ENCODE peak calls at places on chromosomes 2 and 18, in six cellular contexts. U is astrocyte of the cerebellum, Z is AG09319, B is foreskin fibroblast, M is tibial artery, X is heart right ventricle. Q is an unnamed sample.

GRCh38 chr2:153386481-153386891 is 92.1 kb downstream of the RPRM start:
- DNase-seq in U (peak), M (no peak), X (no peak), B (no peak), Z (no peak), Q (peak)

GRCh38 chr2:103153580-103153979 is 391.7 kb downstream of the TMEM182 start:
- DNase-seq in U (peak), M (no peak), B (no peak), Z (no peak), X (no peak), Q (no peak)

GRCh38 chr2:113206251-113206650 is 32.5 kb downstream of the PSD4 start:
- DNase-seq in M (peak), B (no peak), U (no peak), X (no peak), Z (no peak), Q (no peak)

GRCh38 chr18:7855671-7856070 is 288.6 kb downstream of the PTPRM start:
- DNase-seq in Z (no peak), U (no peak), X (no peak), B (no peak), M (no peak), Q (no peak)

GRCh38 chr2:73931531-73932500 is 5.1 kb downstream of the DGUOK start:
- DNase-seq in U (no peak), Z (no peak), X (no peak), B (peak), M (no peak), Q (no peak)

GRCh38 chr18:33928226-33928625 is 296.5 kb downstream of the NOL4 start:
- DNase-seq in X (no peak), M (no peak), B (no peak), Z (no peak), U (peak), Q (no peak)

GRCh38 chr18:48854780-48855179 is 96.0 kb downstream of the SMAD7 start:
- DNase-seq in Z (no peak), M (no peak), U (no peak), X (no peak), B (no peak), Q (no peak)

GRCh38 chr2:43193652-43193995 is 32.8 kb downstream of the ZFP36L2 start:
- DNase-seq in Z (no peak), B (no peak), M (no peak), U (no peak), X (no peak), Q (no peak)

GRCh38 chr2:213317929-213318328 is 33.7 kb downstream of the SPAG16 start:
- DNase-seq in X (no peak), U (peak), M (no peak), B (peak), Z (peak), Q (no peak)

GRCh38 chr2:94984964-94985575 is 40.4 kb upstream of the MAL start:
- DNase-seq in X (no peak), Z (no peak), B (no peak), U (no peak), M (no peak), Q (no peak)

GRCh38 chr2:177275671-177276070 is 11.1 kb upstream of the NFE2L2 start:
- DNase-seq in U (peak), M (no peak), B (no peak), Z (no peak), X (no peak), Q (no peak)

GRCh38 chr2:48725696-48726494 is 29.6 kb downstream of the LHCGR start:
- DNase-seq in M (no peak), Z (no peak), U (no peak), X (no peak), B (no peak), Q (no peak)

GRCh38 chr2:39881494-39881893 is 102.4 kb upstream of the THUMPD2 start:
- DNase-seq in U (no peak), B (peak), X (no peak), Z (no peak), M (no peak), Q (no peak)

GRCh38 chr2:231655494-231656408 is 52.6 kb upstream of the PTMA start:
- DNase-seq in Z (no peak), U (no peak), B (no peak), X (no peak), M (no peak), Q (no peak)

GRCh38 chr2:38099096-38099997 is 23.4 kb upstream of the CYP1B1 start:
- DNase-seq in X (no peak), B (no peak), U (no peak), M (no peak), Z (no peak), Q (no peak)

GRCh38 chr2:34241905-34242740 is 643.0 kb upstream of the FAM98A start:
- DNase-seq in Z (no peak), B (no peak), M (no peak), X (no peak), U (no peak), Q (no peak)

GRCh38 chr2:110124038-110124825 is 8.6 kb upstream of the MALL start:
- DNase-seq in M (no peak), X (no peak), B (no peak), Z (no peak), U (no peak), Q (no peak)
- TF ChIP-seq CTCF in M (no peak), X (no peak), B (no peak), Z (no peak), U (no peak), Q (no peak)

DNA sequence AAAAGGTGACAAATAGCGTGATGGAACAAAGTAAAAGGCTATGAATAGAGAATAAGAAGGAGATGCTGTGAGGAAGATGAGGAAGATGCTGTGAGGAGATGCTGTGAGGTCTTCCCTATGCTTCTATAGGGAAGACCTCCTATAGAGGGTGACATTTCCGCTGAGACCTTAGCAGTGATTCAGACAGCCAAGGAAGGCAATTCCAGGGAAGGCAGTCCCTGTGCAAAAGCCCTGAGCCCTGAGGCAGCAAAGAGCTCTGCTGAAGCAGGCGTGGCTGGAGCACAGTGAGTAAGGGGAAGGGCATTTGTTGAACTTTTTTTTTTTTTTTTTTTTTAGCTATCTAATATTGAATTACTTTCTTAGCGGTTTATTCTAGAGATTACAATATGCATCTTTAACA is 142.7 kb upstream of the FOSL2 start:
- DNase-seq in X (no peak), M (no peak), B (peak), U (peak), Z (peak), Q (no peak)
- TF ChIP-seq CTCF in X (no peak), M (no peak), B (no peak), U (no peak), Z (no peak), Q (no peak)

GRCh38 chr2:65432227-65433190 is at the start of gene SPRED2:
- DNase-seq in X (peak), B (peak), Z (peak), U (peak), M (peak), Q (peak)
- TF ChIP-seq CTCF in X (no peak), B (no peak), Z (no peak), U (no peak), M (peak), Q (no peak)

DNA sequence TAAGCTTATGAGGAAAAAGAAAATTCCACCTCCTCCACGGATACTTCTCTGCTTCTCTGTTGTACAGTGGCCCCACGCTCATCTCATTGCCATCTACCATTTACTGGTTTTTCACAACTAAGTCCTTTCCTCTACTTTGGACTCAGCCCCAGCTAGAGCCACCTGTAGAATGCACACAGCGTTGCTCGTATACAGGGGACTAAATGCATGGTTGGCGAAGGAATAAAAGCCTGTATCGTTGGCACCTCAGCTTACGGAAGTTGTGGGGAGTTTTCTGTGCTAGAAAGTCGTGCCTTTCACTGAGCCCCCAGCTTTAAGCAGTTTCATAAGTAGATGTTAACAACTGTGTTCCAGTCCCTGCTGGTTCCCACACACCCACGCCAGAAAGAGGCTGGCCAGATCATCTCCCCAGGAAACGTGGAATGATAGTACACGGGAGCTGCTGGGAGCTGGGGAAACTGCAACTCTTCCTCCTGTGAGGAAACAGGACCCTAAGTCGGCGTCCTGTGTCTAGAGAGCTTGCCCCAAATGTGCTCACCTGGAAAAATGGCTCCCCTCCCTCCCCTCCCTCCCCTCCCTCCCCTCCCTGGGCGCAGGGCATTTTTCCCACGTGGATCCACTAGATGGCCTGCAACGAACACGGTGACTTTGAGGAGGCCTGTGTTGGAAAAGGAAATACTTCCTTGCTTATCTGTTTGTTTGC is 43.7 kb upstream of the RFX8 start:
- DNase-seq in X (peak), M (no peak), U (no peak), B (peak), Z (no peak), Q (no peak)
- TF ChIP-seq CTCF in X (peak), M (peak), U (peak), B (peak), Z (peak), Q (peak)

GRCh38 chr2:110999626-111000025 is 121.1 kb upstream of the BCL2L11 start:
- DNase-seq in B (no peak), M (no peak), X (no peak), U (no peak), Z (no peak), Q (no peak)

GRCh38 chr2:111011218-111011617 is 109.5 kb upstream of the BCL2L11 start:
- DNase-seq in U (no peak), X (no peak), Z (no peak), M (no peak), B (no peak), Q (no peak)

GRCh38 chr2:111007757-111008688 is 112.7 kb upstream of the BCL2L11 start:
- DNase-seq in M (no peak), Z (no peak), U (no peak), X (no peak), B (no peak), Q (no peak)

DNA sequence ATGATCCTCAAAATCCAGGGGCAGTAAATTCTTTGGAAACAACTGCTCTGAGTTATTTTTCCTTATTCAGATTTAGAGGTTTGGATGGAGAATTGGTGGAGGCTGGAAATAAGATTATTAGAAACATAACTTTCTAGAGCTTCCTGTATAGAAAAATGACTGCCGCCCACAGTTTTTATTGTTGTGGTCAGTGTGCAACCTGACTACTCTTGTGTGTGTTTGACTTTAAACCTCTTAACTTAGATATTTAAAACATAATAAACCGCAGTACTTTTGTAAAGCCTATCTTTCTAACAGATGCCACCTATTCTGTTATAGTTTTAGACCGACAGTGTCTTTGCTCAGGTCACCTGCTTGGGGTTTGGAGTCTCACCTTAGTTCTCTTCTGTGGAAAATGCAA is 115.4 kb upstream of the BCL2L11 start:
- DNase-seq in B (no peak), U (no peak), X (no peak), M (no peak), Z (no peak), Q (no peak)
- TF ChIP-seq CTCF in B (no peak), U (no peak), X (no peak), M (no peak), Z (no peak), Q (no peak)

GRCh38 chr2:27379383-27379839 is 1.1 kb downstream of the ZNF513 start:
- DNase-seq in Z (no peak), U (no peak), X (no peak), B (no peak), M (no peak), Q (no peak)

GRCh38 chr2:27381577-27382181 is 1.1 kb upstream of the ZNF513 start:
- DNase-seq in M (no peak), B (no peak), U (no peak), Z (no peak), X (no peak), Q (no peak)

GRCh38 chr2:27378809-27379290 is 1.7 kb downstream of the ZNF513 start:
- DNase-seq in M (no peak), X (no peak), Z (no peak), U (no peak), B (no peak), Q (no peak)

GRCh38 chr2:27379840-27380625 is 501 bp downstream of the ZNF513 start:
- DNase-seq in U (no peak), B (peak), X (peak), Z (no peak), M (peak), Q (no peak)

GRCh38 chr2:27380626-27381556 is at the start of gene ZNF513:
- DNase-seq in M (peak), U (peak), B (peak), Z (peak), X (peak), Q (peak)
- TF ChIP-seq CTCF in M (no peak), U (no peak), B (no peak), Z (no peak), X (no peak), Q (no peak)

DNA sequence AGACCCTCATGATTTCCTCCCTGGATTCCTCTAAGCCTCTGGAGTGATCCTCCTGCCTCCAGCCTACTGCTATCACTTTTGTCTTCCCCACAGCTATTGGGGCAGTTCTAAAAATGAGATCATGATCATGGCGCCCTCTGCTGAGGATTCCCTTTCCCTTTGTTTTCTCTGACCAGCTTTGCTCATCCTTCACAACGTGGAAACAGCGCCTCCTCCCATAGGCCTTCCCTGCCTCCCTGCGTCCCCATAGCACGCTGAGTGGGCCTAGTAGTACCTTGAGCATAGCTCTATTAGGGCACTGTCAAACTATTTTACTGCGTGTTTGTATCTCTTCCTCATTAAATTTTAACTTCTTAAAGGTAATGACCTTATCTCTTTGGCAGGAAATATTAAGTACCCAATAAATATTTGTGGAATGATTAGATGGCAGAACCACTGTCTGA is 207.0 kb upstream of the FANCL start:
- DNase-seq in B (peak), U (peak), Z (peak), M (no peak), X (no peak), Q (no peak)
- TF ChIP-seq CTCF in B (peak), U (peak), Z (peak), M (peak), X (peak), Q (peak)